ENCODE peak calls at places on chromosomes 4 and X, in ten cellular contexts. V is breast epithelium, K is HCT116, O is stomach, J is esophagus muscularis mucosa, T is suprapubic skin, R is transverse colon, D is K562, U is upper lobe of left lung, E is sigmoid colon. A is an unnamed sample. For H3K4me1 and H3K9me3, the result is how much of the 10 kb centered on the place peaks cover.

GRCh38 chr4:89838005-89838404 is 1.0 kb upstream of the SNCA start:
- DNase-seq in V (no peak), K (no peak), O (no peak), J (no peak), T (no peak), R (no peak), D (peak), U (no peak), E (no peak), A (no peak)

GRCh38 chr4:76458297-76458696 is 23.3 kb downstream of the SHROOM3 start:
- DNase-seq in V (no peak), K (no peak), O (no peak), J (no peak), T (no peak), R (no peak), D (no peak), U (no peak), E (no peak), A (no peak)

GRCh38 chr4:15398732-15399131 is 29.1 kb upstream of the C1QTNF7 start:
- DNase-seq in V (no peak), K (no peak), O (no peak), J (no peak), T (no peak), R (no peak), D (no peak), U (no peak), E (no peak), A (no peak)

GRCh38 chr4:130825283-130825682 is 1729.3 kb downstream of the C4orf33 start:
- DNase-seq in V (no peak), K (no peak), O (no peak), J (no peak), T (no peak), R (no peak), D (no peak), U (no peak), E (no peak), A (no peak)

GRCh38 chrX:119618439-119618838 is 12.2 kb upstream of the NKRF start:
- DNase-seq in V (no peak), K (no peak), O (no peak), J (no peak), T (no peak), R (peak), D (no peak), U (peak), E (no peak), A (no peak)

GRCh38 chr4:4426511-4427477 is 39.9 kb downstream of the NSG1 start:
- DNase-seq in V (peak), K (no peak), O (no peak), J (no peak), T (no peak), R (no peak), D (no peak), U (no peak), E (peak), A (no peak)

GRCh38 chr4:142350886-142351285 is 495.2 kb downstream of the INPP4B start:
- DNase-seq in V (no peak), K (no peak), O (no peak), J (no peak), T (no peak), R (peak), D (no peak), U (no peak), E (no peak), A (no peak)

GRCh38 chrX:1484638-1485019 is 31.9 kb upstream of the ASMTL start:
- DNase-seq in V (no peak), K (no peak), O (no peak), J (no peak), T (no peak), R (no peak), D (no peak), U (no peak), E (no peak), A (no peak)

GRCh38 chr4:13328591-13328990 is 155.5 kb downstream of the RAB28 start:
- DNase-seq in V (no peak), K (peak), O (no peak), J (no peak), T (no peak), R (no peak), D (no peak), U (no peak), E (no peak), A (no peak)

GRCh38 chrX:50067435-50068292 is 133.1 kb downstream of the AKAP4 start:
- DNase-seq in V (no peak), K (no peak), O (no peak), J (no peak), T (no peak), R (peak), D (no peak), U (peak), E (no peak), A (no peak)

GRCh38 chrX:136880003-136880451 is 498 bp downstream of the RBMX start:
- DNase-seq in V (no peak), K (no peak), O (no peak), J (no peak), T (peak), R (peak), D (peak), U (peak), E (no peak), A (no peak)

GRCh38 chr4:168604496-168605373 is 107.9 kb downstream of the PALLD start:
- DNase-seq in V (no peak), K (peak), O (no peak), J (no peak), T (no peak), R (no peak), D (no peak), U (no peak), E (peak), A (no peak)

GRCh38 chr4:126291886-126292285 is 977.1 kb downstream of the FAT4 start:
- DNase-seq in V (no peak), K (no peak), O (no peak), J (no peak), T (no peak), R (no peak), D (no peak), U (no peak), E (no peak), A (no peak)

GRCh38 chr4:112109455-112110425 is 35.5 kb upstream of the FAM241A start:
- DNase-seq in V (no peak), K (no peak), O (no peak), J (no peak), T (no peak), R (no peak), D (no peak), U (no peak), E (no peak), A (no peak)

GRCh38 chrX:122572461-122572860 is 611.6 kb upstream of the GRIA3 start:
- DNase-seq in V (no peak), K (no peak), O (no peak), J (no peak), T (no peak), R (no peak), D (no peak), U (no peak), E (no peak), A (no peak)

GRCh38 chr4:53942712-53943111 is 121.7 kb downstream of the CHIC2 start:
- DNase-seq in V (no peak), K (no peak), O (no peak), J (no peak), T (no peak), R (no peak), D (no peak), U (no peak), E (no peak), A (no peak)

GRCh38 chrX:51336584-51336983 is 4.0 kb downstream of the NUDT10 start:
- DNase-seq in V (no peak), K (peak), O (no peak), J (no peak), T (no peak), R (no peak), D (peak), U (no peak), E (no peak), A (no peak)

GRCh38 chrX:94515009-94515408 is 841.0 kb downstream of the FAM133A start:
- DNase-seq in V (no peak), K (no peak), O (no peak), J (no peak), T (no peak), R (no peak), D (no peak), U (no peak), E (no peak), A (no peak)

GRCh38 chrX:109533005-109533404 is 3.6 kb upstream of the NXT2 start:
- DNase-seq in V (no peak), K (no peak), O (no peak), J (no peak), T (no peak), R (no peak), D (no peak), U (no peak), E (no peak), A (no peak)

GRCh38 chr4:41160856-41161255 is 53.5 kb downstream of the APBB2 start:
- DNase-seq in V (no peak), K (peak), O (no peak), J (peak), T (no peak), R (no peak), D (no peak), U (no peak), E (no peak), A (no peak)

GRCh38 chr4:86926428-86927086 is 8.3 kb upstream of the AFF1 start:
- DNase-seq in V (no peak), K (no peak), O (no peak), J (no peak), T (no peak), R (no peak), D (no peak), U (no peak), E (no peak), A (no peak)

GRCh38 chr4:14096406-14096965 is 469.0 kb upstream of the BOD1L1 start:
- DNase-seq in V (no peak), K (no peak), O (no peak), J (no peak), T (no peak), R (no peak), D (no peak), U (no peak), E (no peak), A (no peak)

GRCh38 chr4:146338512-146338911 is 124.2 kb downstream of the REELD1 start:
- DNase-seq in V (no peak), K (no peak), O (no peak), J (no peak), T (no peak), R (no peak), D (no peak), U (no peak), E (no peak), A (no peak)

GRCh38 chr4:94570558-94570957 is 118.8 kb downstream of the PDLIM5 start:
- DNase-seq in V (no peak), K (no peak), O (no peak), J (no peak), T (no peak), R (no peak), D (no peak), U (no peak), E (no peak), A (no peak)

GRCh38 chrX:129726307-129727111 is 12.3 kb upstream of the XPNPEP2 start:
- DNase-seq in V (peak), K (peak), O (peak), J (no peak), T (no peak), R (peak), D (peak), U (peak), E (peak), A (peak)

GRCh38 chrX:31139966-31140365 is 68.1 kb upstream of the FTHL17 start:
- DNase-seq in V (no peak), K (no peak), O (no peak), J (no peak), T (no peak), R (no peak), D (no peak), U (no peak), E (no peak), A (no peak)

GRCh38 chrX:1020634-1021166 is 191.7 kb downstream of the CRLF2 start:
- DNase-seq in V (peak), K (no peak), O (no peak), J (no peak), T (no peak), R (no peak), D (no peak), U (no peak), E (no peak), A (no peak)

GRCh38 chr4:106062452-106062875 is 167.2 kb downstream of the NPNT start:
- DNase-seq in V (no peak), K (no peak), O (no peak), J (no peak), T (no peak), R (no peak), D (peak), U (no peak), E (no peak), A (no peak)

GRCh38 chr4:153259679-153260078 is 55.4 kb downstream of the TRIM2 start:
- DNase-seq in V (no peak), K (no peak), O (no peak), J (no peak), T (no peak), R (no peak), D (no peak), U (no peak), E (no peak), A (no peak)
- H3K4me1 ChIP-seq in V (under half), K (under half), O (under half), J (under half), T (under half), R (under half), D (under half), U (under half), E (under half), A (under half)

DNA sequence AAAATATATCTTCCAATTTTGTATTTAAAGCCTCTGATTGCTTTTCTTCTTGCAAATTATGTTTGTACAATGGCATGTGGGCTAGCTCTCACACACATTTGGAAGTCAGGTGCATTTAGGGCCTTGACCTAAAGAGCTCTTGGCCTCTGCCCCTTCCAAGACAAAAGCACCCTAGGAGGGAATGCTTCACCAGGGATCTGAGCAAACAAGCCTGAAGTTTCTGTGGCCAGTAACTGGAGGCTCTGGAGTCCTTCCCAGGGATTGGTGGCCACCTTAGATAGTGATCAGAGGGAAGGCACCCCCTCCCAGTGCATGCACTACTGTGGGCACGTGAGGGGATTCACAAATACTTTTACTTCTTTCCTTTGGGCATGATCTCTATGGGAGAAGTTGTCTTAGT is 60.3 kb upstream of the DIPK2B start:
- DNase-seq in V (no peak), K (no peak), O (no peak), J (no peak), T (no peak), R (no peak), D (no peak), U (no peak), E (no peak), A (no peak)
- H3K9me3 ChIP-seq in V (under half), K (under half), O (under half), J (under half), T (under half), R (under half), D (under half), U (under half), E (under half), A (under half)

DNA sequence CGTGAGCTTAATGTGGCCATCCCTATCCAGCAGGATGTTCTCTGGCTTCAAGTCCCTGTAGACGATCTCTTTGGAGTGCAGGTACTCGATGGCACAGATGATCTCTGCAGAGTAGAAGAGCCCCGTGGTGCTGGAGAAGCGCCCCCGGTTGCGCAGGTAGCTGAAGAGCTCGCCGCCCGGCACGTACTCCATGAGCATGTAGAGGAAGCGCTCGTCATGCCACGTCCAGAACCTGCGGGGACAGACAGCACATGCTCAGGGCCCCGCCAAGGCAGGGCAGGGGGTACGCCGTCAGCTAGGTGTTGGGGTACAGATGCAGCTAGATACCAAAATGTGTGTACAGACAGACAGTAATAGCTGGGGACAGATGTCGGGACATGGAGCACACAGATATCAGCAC is 58.3 kb downstream of the PRKX start:
- DNase-seq in V (no peak), K (no peak), O (no peak), J (no peak), T (no peak), R (no peak), D (no peak), U (no peak), E (no peak), A (no peak)
- TF ChIP-seq POLR2AphosphoS5 in V (no peak), K (no peak), O (no peak), J (no peak), T (no peak), R (no peak), D (no peak), U (no peak), E (no peak), A (no peak)

DNA sequence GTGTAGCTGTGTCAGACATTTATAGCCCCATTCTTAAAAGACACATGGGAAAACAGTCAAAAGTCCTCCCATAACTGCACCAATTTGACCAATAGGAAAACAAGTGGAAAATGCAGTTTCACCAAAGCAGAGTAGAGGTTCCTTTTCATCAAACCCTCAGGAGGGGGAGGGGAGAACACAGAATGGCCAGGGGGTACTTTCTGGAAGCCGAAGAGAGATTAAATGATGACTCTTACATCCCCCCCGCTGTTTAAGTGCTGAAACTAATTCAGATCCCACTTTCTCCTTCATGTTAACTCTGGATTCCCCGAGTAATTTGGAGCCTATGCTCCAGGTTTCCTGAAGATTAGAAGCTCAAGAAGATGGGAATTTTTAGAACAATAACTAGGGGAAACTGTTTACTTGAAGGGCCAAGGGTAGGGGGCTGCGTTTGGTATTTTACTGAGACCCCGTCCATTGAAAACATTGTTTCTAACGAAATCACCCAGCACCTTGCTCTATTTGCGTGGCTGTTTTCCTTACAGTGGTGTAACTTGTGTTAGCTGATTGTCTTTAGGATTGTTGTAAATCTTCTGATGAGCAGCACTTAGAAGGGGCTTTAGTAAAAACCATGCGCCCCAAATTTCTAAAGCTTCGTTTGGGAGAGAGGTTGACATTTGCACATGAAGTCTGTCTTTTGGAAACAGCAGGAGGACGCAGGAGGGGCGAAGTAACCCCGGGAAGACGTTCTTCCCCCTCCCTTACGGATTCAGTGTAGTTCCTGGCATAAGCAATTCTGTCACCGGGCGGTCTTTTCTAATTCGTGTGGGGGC is 2.2 kb upstream of the LEF1 start:
- DNase-seq in V (no peak), K (no peak), O (no peak), J (no peak), T (no peak), R (no peak), D (peak), U (no peak), E (no peak), A (no peak)
- H3K4me1 ChIP-seq in V (under half), K (under half), O (half or more), J (half or more), T (under half), R (under half), D (under half), U (half or more), E (half or more), A (under half)

GRCh38 chrX:153732406-153732805 is 7.8 kb downstream of the ABCD1 start:
- DNase-seq in V (no peak), K (no peak), O (no peak), J (no peak), T (no peak), R (no peak), D (no peak), U (no peak), E (no peak), A (no peak)
- H3K9me3 ChIP-seq in V (under half), K (under half), O (under half), J (under half), T (under half), R (under half), D (under half), U (under half), E (under half), A (under half)

GRCh38 chrX:12825801-12826200 is 34.6 kb downstream of the PRPS2 start:
- DNase-seq in V (no peak), K (peak), O (no peak), J (no peak), T (no peak), R (no peak), D (no peak), U (no peak), E (no peak), A (no peak)
- TF ChIP-seq POLR2AphosphoS5 in V (no peak), K (no peak), O (no peak), J (no peak), T (no peak), R (no peak), D (no peak), U (no peak), E (no peak), A (no peak)

DNA sequence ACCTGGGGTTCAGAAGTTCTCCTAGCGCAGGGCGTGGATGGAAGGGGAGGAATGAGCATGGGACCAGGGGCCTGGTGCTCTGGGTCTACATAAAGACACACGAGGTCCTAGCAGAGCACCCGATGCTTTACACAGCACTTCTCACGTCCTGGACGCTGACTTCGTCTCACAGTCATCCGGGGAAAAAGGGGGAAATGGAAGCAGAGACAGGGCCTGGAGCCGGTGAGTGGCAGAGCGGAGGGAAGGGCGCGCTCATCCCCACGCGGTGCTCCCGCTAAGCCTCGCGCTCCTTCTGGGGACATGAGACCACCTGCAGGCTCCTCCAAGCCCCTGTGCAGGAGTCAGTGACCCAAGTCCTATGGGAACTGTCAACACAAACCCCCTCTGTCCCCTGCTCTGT is 157.7 kb downstream of the AFAP1 start:
- DNase-seq in V (peak), K (no peak), O (no peak), J (no peak), T (peak), R (no peak), D (no peak), U (no peak), E (peak), A (no peak)
- H3K4me1 ChIP-seq in V (under half), K (under half), O (under half), J (half or more), T (under half), R (under half), D (under half), U (under half), E (under half), A (under half)